ENCODE peak calls at places on chromosomes 16 and 17, in nine cellular contexts. P is activated CD4-positive, alpha-beta T cell treated with anti-CD3 and anti-CD28 coated beads, Interleukin-2, amount 50 U/mL, for 24 hours; G is immature natural killer cell; K is C1 segment of cervical spinal cord; C is uterus; T is ascending aorta; O is activated T-cell treated with anti-CD3 and anti-CD28 coated beads for 1 hour; L is erythroblast; E is activated naive CD8-positive, alpha-beta T cell treated with anti-CD3 and anti-CD28 coated beads, Interleukin-2, amount 50 U/mL, for 24 hours. V is an unnamed sample.
A peak's percentile ranks its signal among the peaks of the same experiment; 100 is the strongest.

GRCh38 chr17:13725286-13725990 is 123.7 kb upstream of the HS3ST3A1 start:
- DNase-seq in P (no peak), G (no peak), K (no peak), C (no peak), T (no peak), O (no peak), L (no peak), E (no peak), V (no peak)

GRCh38 chr17:57662021-57662420 is 83.1 kb downstream of the CCDC182 start:
- DNase-seq in P (no peak), G (no peak), K (no peak), C (no peak), T (no peak), O (no peak), L (no peak), E (no peak), V (no peak)

GRCh38 chr16:31474173-31474714 is 2.3 kb downstream of the TGFB1I1 start:
- DNase-seq in P (no peak), G (no peak), K (no peak), C (no peak), T (no peak), O (no peak), L (no peak), E (no peak), V (no peak)

GRCh38 chr17:58387834-58388233 is 29.5 kb downstream of the RNF43 start:
- DNase-seq in P (no peak), G (no peak), K (no peak), C (no peak), T (no peak), O (no peak), L (no peak), E (no peak), V (no peak)

GRCh38 chr16:75593825-75594820 is 27.9 kb downstream of the GABARAPL2 start:
- DNase-seq in P (no peak), G (no peak), K (no peak), C (no peak), T (no peak), O (no peak), L (no peak), E (peak; percentile 7), V (no peak)

GRCh38 chr17:44637066-44637465 is 19.2 kb upstream of the MEIOC start:
- DNase-seq in P (no peak), G (no peak), K (no peak), C (no peak), T (no peak), O (no peak), L (no peak), E (no peak), V (no peak)

GRCh38 chr16:65655802-65656201 is 533.9 kb upstream of the CDH11 start:
- DNase-seq in P (no peak), G (no peak), K (no peak), C (no peak), T (no peak), O (no peak), L (no peak), E (no peak), V (no peak)

GRCh38 chr17:49409066-49409465 is 5.6 kb downstream of the PHB1 start:
- DNase-seq in P (no peak), G (no peak), K (no peak), C (no peak), T (no peak), O (no peak), L (no peak), E (no peak), V (no peak)

GRCh38 chr16:31201511-31202401 is 804 bp downstream of the PYCARD start:
- DNase-seq in P (no peak), G (peak; percentile 52), K (no peak), C (no peak), T (no peak), O (no peak), L (no peak), E (no peak), V (no peak)

GRCh38 chr17:2204393-2204792 is 99.2 kb downstream of the SMG6 start:
- DNase-seq in P (no peak), G (no peak), K (no peak), C (no peak), T (no peak), O (no peak), L (no peak), E (no peak), V (no peak)

GRCh38 chr16:27690604-27691003 is 140.7 kb downstream of the KATNIP start:
- DNase-seq in P (no peak), G (peak; percentile 7), K (no peak), C (no peak), T (no peak), O (no peak), L (peak; percentile 56), E (peak; percentile 32), V (no peak)